ENCODE peak calls at places on chromosomes 13 and 19, in six cellular contexts. F is adipocyte, C is Daoy, B is HTR-8/SVneo, J is anterior cingulate cortex, U is GM12865. E is an unnamed sample.

GRCh38 chr13:113759525-113760137 is 605 bp downstream of the TMEM255B start:
- DNase-seq in F (peak), C (peak), B (peak), J (no peak), U (no peak), E (no peak)

GRCh38 chr13:94063096-94063495 is 416.4 kb downstream of the DCT start:
- DNase-seq in F (peak), C (no peak), B (no peak), J (no peak), U (no peak), E (no peak)

GRCh38 chr19:39416626-39417120 is 4.2 kb downstream of the PLEKHG2 start:
- DNase-seq in F (no peak), C (no peak), B (no peak), J (no peak), U (no peak), E (no peak)

GRCh38 chr19:50838239-50838638 is 4.9 kb upstream of the KLK15 start:
- DNase-seq in F (no peak), C (peak), B (no peak), J (no peak), U (peak), E (peak)

GRCh38 chr13:85377783-85378182 is 421.4 kb downstream of the SLITRK6 start:
- DNase-seq in F (no peak), C (no peak), B (no peak), J (no peak), U (no peak), E (no peak)

GRCh38 chr13:71117920-71118319 is 749.1 kb downstream of the DACH1 start:
- DNase-seq in F (no peak), C (no peak), B (no peak), J (no peak), U (no peak), E (no peak)

GRCh38 chr13:32723987-32724386 is 137.7 kb downstream of the PDS5B start:
- DNase-seq in F (no peak), C (no peak), B (no peak), J (no peak), U (no peak), E (no peak)

GRCh38 chr13:48902421-48902820 is 73.3 kb upstream of the FNDC3A start:
- DNase-seq in F (no peak), C (no peak), B (no peak), J (no peak), U (no peak), E (no peak)

GRCh38 chr19:10510301-10510802 is 6.9 kb downstream of the S1PR5 start:
- DNase-seq in F (peak), C (peak), B (peak), J (no peak), U (peak), E (no peak)

GRCh38 chr13:48647625-48648024 is 6.1 kb upstream of the CYSLTR2 start:
- DNase-seq in F (peak), C (no peak), B (no peak), J (no peak), U (peak), E (no peak)

GRCh38 chr13:107192289-107192688 is 624.4 kb upstream of the ARGLU1 start:
- DNase-seq in F (no peak), C (no peak), B (no peak), J (no peak), U (no peak), E (no peak)

GRCh38 chr13:32142956-32143375 is 111.4 kb downstream of the FRY start:
- DNase-seq in F (peak), C (peak), B (peak), J (no peak), U (no peak), E (no peak)